ENCODE peak calls at places on chromosomes 16 and 17, in ten cellular contexts. B, U, O, M, S, I, C, L, Q and H are unnamed samples.

GRCh38 chr17:66415366-66416206 is 113.2 kb downstream of the PRKCA start:
- DNase-seq in B (no peak), U (no peak), O (no peak), M (peak; percentile 37), S (no peak), I (no peak), C (no peak), L (no peak), Q (peak; percentile 51), H (no peak)

GRCh38 chr16:29911676-29912010 is 11.4 kb downstream of the ASPHD1 start:
- DNase-seq in B (no peak), U (no peak), O (no peak), M (no peak), S (no peak), I (no peak), C (no peak), L (no peak), Q (no peak), H (no peak)

GRCh38 chr17:82536220-82537201 is 17.0 kb downstream of the FOXK2 start:
- DNase-seq in B (peak; percentile 86), U (peak; percentile 86), O (peak; percentile 62), M (no peak), S (peak; percentile 52), I (no peak), C (peak; percentile 66), L (no peak), Q (no peak), H (no peak)

GRCh38 chr17:66996926-66997325 is 32.4 kb downstream of the CACNG4 start:
- DNase-seq in B (no peak), U (no peak), O (no peak), M (no peak), S (no peak), I (no peak), C (no peak), L (no peak), Q (no peak), H (no peak)

GRCh38 chr17:37239690-37240344 is 136.0 kb upstream of the C17orf78 start:
- DNase-seq in B (peak; percentile 46), U (peak; percentile 50), O (peak; percentile 12), M (no peak), S (no peak), I (no peak), C (no peak), L (no peak), Q (no peak), H (peak; percentile 26)

GRCh38 chr16:89026121-89026612 is 49.2 kb upstream of the CBFA2T3 start:
- DNase-seq in B (peak; percentile 5), U (no peak), O (no peak), M (no peak), S (no peak), I (no peak), C (no peak), L (no peak), Q (no peak), H (no peak)

GRCh38 chr16:29675811-29676643 is 3.0 kb upstream of the QPRT start:
- DNase-seq in B (peak; percentile 17), U (no peak), O (peak; percentile 23), M (no peak), S (no peak), I (no peak), C (no peak), L (no peak), Q (no peak), H (peak; percentile 45)

GRCh38 chr16:78444-79145 is 570 bp downstream of the MPG start:
- DNase-seq in B (peak; percentile 58), U (peak; percentile 46), O (peak; percentile 26), M (no peak), S (no peak), I (no peak), C (peak; percentile 60), L (no peak), Q (no peak), H (peak; percentile 78)

GRCh38 chr17:27603870-27604794 is 26.9 kb upstream of the LGALS9 start:
- DNase-seq in B (no peak), U (no peak), O (no peak), M (no peak), S (no peak), I (no peak), C (no peak), L (peak; percentile 46), Q (no peak), H (no peak)

GRCh38 chr17:27601975-27602302 is 29.0 kb upstream of the LGALS9 start:
- DNase-seq in B (no peak), U (no peak), O (no peak), M (no peak), S (no peak), I (no peak), C (no peak), L (no peak), Q (no peak), H (no peak)

GRCh38 chr17:27605409-27605808 is 25.6 kb upstream of the LGALS9 start:
- DNase-seq in B (no peak), U (no peak), O (no peak), M (no peak), S (no peak), I (no peak), C (no peak), L (no peak), Q (no peak), H (no peak)

GRCh38 chr17:27602721-27603445 is 28.1 kb upstream of the LGALS9 start:
- DNase-seq in B (peak; percentile 40), U (peak; percentile 63), O (peak; percentile 66), M (peak; percentile 51), S (peak; percentile 32), I (no peak), C (peak; percentile 89), L (peak; percentile 47), Q (peak; percentile 83), H (peak; percentile 90)

DNA sequence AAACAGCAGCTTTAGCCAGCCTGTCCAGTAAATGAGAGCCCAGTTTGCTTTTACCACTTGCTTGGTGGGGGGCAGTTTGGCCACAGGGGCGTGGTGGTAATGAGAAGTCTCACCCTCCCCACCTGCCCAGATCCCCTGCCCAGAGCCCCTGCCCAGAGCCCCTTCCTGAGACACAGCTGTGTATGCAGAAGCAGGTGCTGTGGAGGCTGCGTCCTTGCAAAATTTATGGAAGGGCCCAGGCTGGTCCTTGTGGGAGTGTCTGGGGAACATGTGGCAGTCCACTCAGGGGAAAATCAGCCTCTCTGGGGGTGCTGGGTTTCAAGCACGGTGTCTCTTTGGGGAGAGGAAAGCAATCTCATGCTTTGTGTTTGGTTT is 27.6 kb upstream of the LGALS9 start:
- DNase-seq in B (no peak), U (no peak), O (no peak), M (no peak), S (no peak), I (no peak), C (no peak), L (no peak), Q (no peak), H (no peak)
- TF ChIP-seq CTCF in B (no peak), U (no peak), O (no peak), M (no peak), S (no peak), I (no peak), C (no peak), L (no peak), Q (no peak), H (no peak)

GRCh38 chr17:14308636-14308964 is 7.7 kb downstream of the HS3ST3B1 start:
- DNase-seq in B (no peak), U (peak; percentile 51), O (no peak), M (no peak), S (no peak), I (no peak), C (no peak), L (no peak), Q (no peak), H (no peak)

GRCh38 chr17:14307560-14308024 is 6.7 kb downstream of the HS3ST3B1 start:
- DNase-seq in B (peak; percentile 89), U (peak; percentile 84), O (no peak), M (no peak), S (no peak), I (peak; percentile 56), C (no peak), L (no peak), Q (no peak), H (no peak)

GRCh38 chr17:14304876-14305636 is 4.2 kb downstream of the HS3ST3B1 start:
- DNase-seq in B (peak; percentile 44), U (peak; percentile 38), O (no peak), M (no peak), S (no peak), I (no peak), C (no peak), L (no peak), Q (no peak), H (no peak)

GRCh38 chr17:14305785-14306496 is 5.1 kb downstream of the HS3ST3B1 start:
- DNase-seq in B (no peak), U (peak; percentile 26), O (no peak), M (no peak), S (no peak), I (no peak), C (no peak), L (no peak), Q (no peak), H (no peak)

DNA sequence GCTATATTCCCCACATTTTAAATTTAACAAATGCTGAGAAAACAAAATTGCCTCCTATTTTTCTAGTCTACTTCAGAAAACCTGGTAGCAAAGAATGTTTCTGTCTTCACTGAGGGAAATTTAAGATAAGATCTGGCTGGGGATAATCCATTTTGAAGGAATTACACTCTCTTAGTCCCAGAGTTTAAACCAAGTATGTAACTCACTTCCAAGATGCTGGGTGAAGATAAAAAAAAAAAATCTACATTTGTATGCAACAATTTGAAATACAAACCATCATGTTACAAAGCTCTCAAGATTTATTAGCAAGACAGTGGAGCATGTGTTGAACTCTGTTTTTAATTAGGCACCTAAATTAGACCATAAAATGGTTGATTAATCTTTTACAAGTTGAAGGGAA is 5.7 kb downstream of the HS3ST3B1 start:
- DNase-seq in B (no peak), U (peak; percentile 32), O (no peak), M (no peak), S (no peak), I (no peak), C (no peak), L (no peak), Q (no peak), H (no peak)
- TF ChIP-seq CTCF in B (no peak), U (no peak), O (no peak), M (no peak), S (no peak), I (no peak), C (no peak), L (no peak), Q (no peak), H (no peak)

GRCh38 chr17:75758131-75758905 is 6.7 kb downstream of the GALK1 start:
- DNase-seq in B (no peak), U (no peak), O (no peak), M (no peak), S (no peak), I (no peak), C (no peak), L (no peak), Q (no peak), H (no peak)
- TF ChIP-seq CTCF in B (peak; percentile 14), U (peak; percentile 49), O (peak; percentile 20), M (no peak), S (peak; percentile 30), I (peak; percentile 9), C (no peak), L (peak; percentile 49), Q (peak; percentile 18), H (peak; percentile 28)

DNA sequence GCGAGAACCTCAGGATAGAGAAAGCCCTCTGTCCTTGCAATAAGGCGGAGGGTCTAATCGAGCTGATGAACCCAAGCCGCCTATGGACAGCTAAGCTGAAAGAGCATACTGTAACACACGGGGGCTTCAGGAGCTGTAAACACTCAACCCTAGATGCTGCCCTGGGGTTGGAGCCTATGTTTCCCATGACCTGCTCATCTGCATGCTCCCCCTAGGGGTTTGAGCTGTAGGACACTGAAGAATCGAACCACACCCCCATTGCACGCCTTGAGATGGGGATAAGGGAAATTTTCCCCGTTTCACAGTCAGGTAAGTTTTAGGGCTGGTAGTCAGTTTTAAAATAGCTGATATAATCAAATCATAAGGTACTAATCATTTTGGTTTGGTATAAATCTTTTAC is 675.6 kb upstream of the CDH8 start:
- DNase-seq in B (no peak), U (no peak), O (no peak), M (no peak), S (no peak), I (no peak), C (no peak), L (no peak), Q (no peak), H (no peak)
- TF ChIP-seq CTCF in B (no peak), U (no peak), O (no peak), M (no peak), S (no peak), I (no peak), C (no peak), L (no peak), Q (no peak), H (no peak)